ENCODE peak calls at places on chromosomes 16 and 17, in ten cellular contexts. M, U, W, J, E, R, D, L, I and B are unnamed samples.

GRCh38 chr16:58843675-58844074 is 109.6 kb upstream of the GOT2 start:
- DNase-seq in M (no peak), I (no peak), R (no peak), D (no peak), L (no peak), J (no peak), W (no peak), U (no peak), E (peak), B (peak)

GRCh38 chr17:44033841-44034408 is 19.2 kb upstream of the TMEM101 start:
- DNase-seq in E (no peak), L (no peak), M (no peak), W (no peak), I (no peak), D (no peak), R (no peak), U (no peak), J (no peak), B (no peak)

GRCh38 chr16:11668590-11669379 is 530 bp downstream of the SNN start:
- DNase-seq in D (no peak), W (no peak), L (no peak), J (peak), U (peak), E (no peak), I (no peak), R (no peak), M (no peak), B (no peak)

GRCh38 chr16:30526137-30526822 is at the start of gene ZNF768:
- DNase-seq in W (peak), M (peak), J (peak), L (peak), E (peak), U (peak), R (no peak), I (peak), D (no peak), B (peak)

GRCh38 chr17:40563371-40564052 is 1.8 kb downstream of the CCR7 start:
- DNase-seq in U (no peak), E (no peak), R (no peak), D (no peak), J (no peak), W (no peak), M (peak), I (no peak), L (no peak), B (no peak)

GRCh38 chr16:9557266-9557665 is 465.8 kb downstream of the HAPSTR1 start:
- DNase-seq in M (no peak), E (no peak), J (no peak), I (no peak), U (no peak), W (no peak), R (no peak), L (no peak), D (no peak), B (no peak)

GRCh38 chr17:12231027-12231682 is 210.5 kb downstream of the MAP2K4 start:
- DNase-seq in W (no peak), J (no peak), M (no peak), E (peak), U (no peak), R (no peak), L (no peak), D (no peak), I (no peak), B (no peak)

GRCh38 chr17:81422776-81423697 is 27.8 kb downstream of the BAHCC1 start:
- DNase-seq in E (peak), U (no peak), L (peak), D (no peak), I (peak), J (no peak), W (peak), R (peak), M (no peak), B (peak)

GRCh38 chr16:51431517-51432241 is 280.6 kb upstream of the SALL1 start:
- DNase-seq in D (no peak), L (no peak), W (peak), R (peak), J (peak), E (peak), U (no peak), I (peak), M (no peak), B (peak)

GRCh38 chr17:35596530-35597233 is 9.6 kb downstream of the AP2B1 start:
- DNase-seq in U (peak), M (no peak), D (no peak), L (no peak), W (no peak), R (no peak), I (no peak), J (peak), E (no peak), B (no peak)

GRCh38 chr16:69930117-69930776 is 20.9 kb upstream of the CLEC18A start:
- DNase-seq in R (no peak), I (peak), J (no peak), U (peak), E (peak), D (peak), W (peak), M (peak), L (peak), B (peak)

GRCh38 chr16:67114793-67115192 is 5.1 kb downstream of the PHAF1 start:
- DNase-seq in W (no peak), I (no peak), J (no peak), E (peak), D (no peak), R (no peak), L (no peak), M (no peak), U (no peak), B (peak)

GRCh38 chr16:81510016-81510415 is 65.4 kb downstream of the CMIP start:
- DNase-seq in L (no peak), I (no peak), J (no peak), M (no peak), E (no peak), U (no peak), W (no peak), R (no peak), D (no peak), B (no peak)

GRCh38 chr16:80718480-80719220 is 85.7 kb downstream of the CDYL2 start:
- DNase-seq in D (no peak), W (peak), J (peak), L (no peak), M (no peak), U (no peak), I (peak), E (peak), R (no peak), B (peak)

GRCh38 chr16:86609115-86609514 is 30.8 kb downstream of the FOXL1 start:
- DNase-seq in R (peak), M (no peak), L (no peak), I (no peak), U (no peak), D (no peak), W (peak), E (peak), J (no peak), B (peak)

GRCh38 chr17:80358131-80358530 is 56.8 kb upstream of the ENDOV start:
- DNase-seq in R (no peak), U (no peak), E (no peak), W (no peak), L (no peak), J (no peak), D (no peak), I (no peak), M (no peak), B (no peak)

GRCh38 chr17:7673239-7673638 is 14.1 kb downstream of the TP53 start:
- DNase-seq in U (no peak), M (peak), L (no peak), I (no peak), D (no peak), E (peak), R (no peak), J (no peak), W (no peak), B (no peak)

GRCh38 chr17:46722662-46723285 is 95.7 kb downstream of the WNT3 start:
- DNase-seq in I (no peak), W (no peak), J (no peak), L (no peak), E (peak), R (no peak), U (no peak), D (no peak), M (no peak), B (peak)

GRCh38 chr17:48624544-48625501 is 1.3 kb downstream of the HOXB9 start:
- DNase-seq in R (no peak), D (peak), U (no peak), J (no peak), E (no peak), L (no peak), M (no peak), I (no peak), W (no peak), B (peak)

GRCh38 chr17:65472602-65473001 is 88.8 kb downstream of the AXIN2 start:
- DNase-seq in D (no peak), M (no peak), E (peak), L (peak), U (no peak), R (peak), I (no peak), W (no peak), J (no peak), B (no peak)

GRCh38 chr17:73420897-73421296 is 109.1 kb upstream of the CDC42EP4 start:
- DNase-seq in D (no peak), M (no peak), E (no peak), L (peak), R (no peak), I (no peak), W (peak), J (no peak), U (peak), B (peak)

GRCh38 chr16:69311533-69312388 is 611 bp downstream of the VPS4A start:
- DNase-seq in E (peak), U (peak), W (peak), R (no peak), D (no peak), L (peak), M (peak), J (no peak), I (peak), B (peak)

GRCh38 chr16:88560722-88561484 is 9.3 kb upstream of the ZC3H18 start:
- DNase-seq in L (no peak), J (no peak), I (no peak), W (no peak), D (no peak), R (no peak), U (peak), M (no peak), E (no peak), B (peak)

GRCh38 chr16:324201-324450 is 28.4 kb downstream of the AXIN1 start:
- DNase-seq in M (no peak), U (no peak), E (no peak), R (no peak), D (no peak), L (no peak), I (no peak), J (no peak), W (no peak), B (no peak)

GRCh38 chr17:3848229-3848628 is 2.2 kb upstream of the NCBP3 start:
- DNase-seq in U (no peak), I (no peak), W (no peak), M (no peak), L (no peak), D (no peak), R (no peak), E (no peak), J (no peak), B (no peak)

GRCh38 chr16:86371083-86371803 is 139.1 kb upstream of the FOXF1 start:
- DNase-seq in L (no peak), J (no peak), R (no peak), W (no peak), E (no peak), U (no peak), D (no peak), I (no peak), M (no peak), B (no peak)

GRCh38 chr17:57662021-57662420 is 83.1 kb downstream of the CCDC182 start:
- DNase-seq in E (no peak), W (no peak), R (no peak), U (no peak), J (no peak), D (peak), M (no peak), I (no peak), L (no peak), B (no peak)

GRCh38 chr17:58667934-58668597 is 23.8 kb downstream of the TEX14 start:
- DNase-seq in R (no peak), I (no peak), J (no peak), L (no peak), E (peak), D (no peak), M (no peak), U (no peak), W (peak), B (peak)

GRCh38 chr16:4664538-4665418 is 28.6 kb upstream of the NUDT16L1 start:
- DNase-seq in R (no peak), U (no peak), D (no peak), W (no peak), E (no peak), I (no peak), J (no peak), M (no peak), L (peak), B (no peak)

GRCh38 chr16:27330542-27330941 is 16.8 kb downstream of the IL4R start:
- DNase-seq in L (peak), E (peak), J (no peak), D (no peak), U (no peak), M (no peak), W (no peak), I (no peak), R (peak), B (peak)

GRCh38 chr17:63436523-63437110 is 9.5 kb downstream of the CYB561 start:
- DNase-seq in E (no peak), L (no peak), U (no peak), J (peak), W (no peak), D (no peak), I (no peak), R (no peak), M (no peak), B (no peak)

GRCh38 chr16:81137012-81137335 is 40.8 kb upstream of the GCSH start:
- DNase-seq in W (no peak), E (peak), L (no peak), D (no peak), U (no peak), J (no peak), M (no peak), R (no peak), I (no peak), B (peak)

GRCh38 chr16:11783319-11784047 is 13.6 kb downstream of the ZC3H7A start:
- DNase-seq in R (no peak), W (no peak), D (no peak), I (no peak), L (no peak), M (peak), U (no peak), J (no peak), E (peak), B (peak)

GRCh38 chr16:4270595-4270994 is 2.2 kb downstream of the TFAP4 start:
- DNase-seq in M (no peak), I (no peak), D (no peak), W (no peak), L (no peak), J (peak), R (no peak), E (no peak), U (no peak), B (no peak)

GRCh38 chr16:88063201-88063773 is 112.1 kb downstream of the BANP start:
- DNase-seq in U (no peak), D (no peak), L (no peak), M (no peak), J (no peak), I (no peak), R (peak), E (peak), W (no peak), B (peak)

GRCh38 chr17:1606352-1606985 is 22.2 kb downstream of the SLC43A2 start:
- DNase-seq in U (no peak), I (no peak), J (no peak), L (no peak), M (no peak), D (no peak), W (no peak), R (no peak), E (no peak), B (no peak)

GRCh38 chr17:10635290-10635689 is 21.8 kb downstream of the MYH3 start:
- DNase-seq in D (no peak), U (no peak), I (no peak), L (no peak), W (no peak), R (no peak), M (no peak), E (no peak), J (no peak), B (no peak)

GRCh38 chr16:76265434-76266045 is 11.7 kb upstream of the CNTNAP4 start:
- DNase-seq in R (no peak), W (no peak), M (peak), E (no peak), D (no peak), J (peak), I (peak), L (no peak), U (peak), B (peak)

GRCh38 chr17:41917957-41918391 is 777 bp downstream of the ACLY start:
- DNase-seq in J (peak), R (no peak), D (peak), L (peak), I (peak), M (no peak), W (no peak), U (peak), E (no peak), B (peak)